ENCODE peak calls at places on chromosomes 13 and 19, in seven cellular contexts. O is caudate nucleus; W is endothelial cell of umbilical vein; C is AG04449; V is left ventricle myocardium inferior; N is stimulated activated CD8-positive, alpha-beta memory T cell treated with anti-CD3 and anti-CD28 coated beads, Interleukin-2, amount 100 ng/mL, for 48 hours; G is RWPE1. L is an unnamed sample.

GRCh38 chr13:56886398-56886797 is 254.3 kb upstream of the PRR20A start:
- DNase-seq in O (no peak), W (no peak), C (no peak), V (no peak), N (no peak), G (no peak), L (no peak)

GRCh38 chr19:16548956-16549355 is 6.7 kb upstream of the CHERP start:
- DNase-seq in O (no peak), W (no peak), C (no peak), V (no peak), N (no peak), G (no peak), L (no peak)

GRCh38 chr19:43315851-43316250 is 37.6 kb upstream of the CD177 start:
- DNase-seq in O (no peak), W (no peak), C (no peak), V (no peak), N (no peak), G (no peak), L (no peak)

GRCh38 chr19:10603873-10604459 is 16.9 kb upstream of the AP1M2 start:
- DNase-seq in O (no peak), W (peak), C (no peak), V (no peak), N (no peak), G (no peak), L (no peak)

GRCh38 chr13:23751195-23751594 is 138.0 kb downstream of the MIPEP start:
- DNase-seq in O (no peak), W (no peak), C (no peak), V (no peak), N (no peak), G (peak), L (no peak)

GRCh38 chr19:41427647-41428480 is 690 bp upstream of the B3GNT8 start:
- DNase-seq in O (no peak), W (peak), C (no peak), V (peak), N (peak), G (peak), L (peak)

GRCh38 chr13:20128459-20128927 is 32.4 kb downstream of the GJA3 start:
- DNase-seq in O (no peak), W (no peak), C (no peak), V (no peak), N (no peak), G (no peak), L (no peak)

GRCh38 chr13:97743946-97744345 is 209.5 kb upstream of the IPO5 start:
- DNase-seq in O (no peak), W (no peak), C (no peak), V (no peak), N (no peak), G (no peak), L (no peak)

GRCh38 chr19:10544242-10544752 is 593 bp downstream of the ATG4D start:
- DNase-seq in O (no peak), W (no peak), C (no peak), V (peak), N (no peak), G (no peak), L (no peak)

GRCh38 chr19:36073121-36073876 is 18.6 kb downstream of the WDR62 start:
- DNase-seq in O (no peak), W (no peak), C (no peak), V (no peak), N (no peak), G (no peak), L (no peak)

GRCh38 chr19:11383706-11384048 is 437 bp downstream of the EPOR start:
- DNase-seq in O (no peak), W (peak), C (no peak), V (no peak), N (no peak), G (no peak), L (no peak)

GRCh38 chr19:42197375-42197817 is 20.1 kb downstream of the DEDD2 start:
- DNase-seq in O (no peak), W (no peak), C (no peak), V (no peak), N (no peak), G (no peak), L (no peak)

GRCh38 chr13:69948016-69948415 is 159.6 kb upstream of the ATXN8OS start:
- DNase-seq in O (no peak), W (peak), C (no peak), V (no peak), N (no peak), G (no peak), L (no peak)

GRCh38 chr19:9792191-9793050 is 23.9 kb upstream of the ZNF846 start:
- DNase-seq in O (peak), W (peak), C (no peak), V (peak), N (peak), G (peak), L (peak)

GRCh38 chr13:85833938-85834337 is 34.7 kb upstream of the SLITRK6 start:
- DNase-seq in O (peak), W (no peak), C (no peak), V (no peak), N (no peak), G (no peak), L (no peak)

GRCh38 chr13:93727301-93728141 is 500.9 kb downstream of the GPC6 start:
- DNase-seq in O (no peak), W (no peak), C (no peak), V (no peak), N (no peak), G (no peak), L (no peak)

GRCh38 chr13:64029343-64030093 is 2613.9 kb upstream of the PCDH20 start:
- DNase-seq in O (no peak), W (no peak), C (no peak), V (no peak), N (no peak), G (no peak), L (peak)

GRCh38 chr19:41298327-41298964 is 11.5 kb upstream of the CCDC97 start:
- DNase-seq in O (no peak), W (peak), C (peak), V (peak), N (no peak), G (no peak), L (peak)

GRCh38 chr13:80168089-80168850 is 172.7 kb downstream of the SPRY2 start:
- DNase-seq in O (no peak), W (no peak), C (peak), V (no peak), N (no peak), G (no peak), L (no peak)

GRCh38 chr19:8611391-8611883 is 922 bp upstream of the ADAMTS10 start:
- DNase-seq in O (no peak), W (no peak), C (no peak), V (no peak), N (no peak), G (no peak), L (no peak)

GRCh38 chr13:99577934-99578917 is 77.0 kb downstream of the TM9SF2 start:
- DNase-seq in O (no peak), W (peak), C (no peak), V (no peak), N (no peak), G (no peak), L (no peak)

GRCh38 chr19:23305555-23305954 is 55.4 kb upstream of the ZNF724 start:
- DNase-seq in O (no peak), W (no peak), C (no peak), V (no peak), N (no peak), G (peak), L (no peak)

GRCh38 chr19:5943623-5944022 is 29.6 kb downstream of the CAPS start:
- DNase-seq in O (no peak), W (no peak), C (no peak), V (no peak), N (no peak), G (no peak), L (no peak)

GRCh38 chr19:10102787-10103236 is 334 bp upstream of the ANGPTL6 start:
- DNase-seq in O (no peak), W (no peak), C (no peak), V (no peak), N (no peak), G (no peak), L (no peak)

GRCh38 chr19:38255759-38256052 is 468 bp downstream of the PPP1R14A start:
- DNase-seq in O (no peak), W (no peak), C (no peak), V (no peak), N (no peak), G (no peak), L (no peak)

GRCh38 chr13:93279982-93280381 is 53.4 kb downstream of the GPC6 start:
- DNase-seq in O (no peak), W (no peak), C (no peak), V (no peak), N (no peak), G (no peak), L (no peak)

GRCh38 chr13:37313383-37313782 is 207.9 kb upstream of the CSNK1A1L start:
- DNase-seq in O (no peak), W (no peak), C (peak), V (no peak), N (no peak), G (peak), L (no peak)

GRCh38 chr13:41543664-41544300 is 86.4 kb downstream of the RGCC start:
- DNase-seq in O (no peak), W (no peak), C (no peak), V (no peak), N (no peak), G (no peak), L (no peak)

GRCh38 chr13:46372071-46372470 is 15.0 kb downstream of the RUBCNL start:
- DNase-seq in O (no peak), W (no peak), C (no peak), V (no peak), N (no peak), G (no peak), L (no peak)

GRCh38 chr19:9850235-9850959 is 15.3 kb downstream of the PIN1 start:
- DNase-seq in O (no peak), W (no peak), C (no peak), V (no peak), N (no peak), G (no peak), L (no peak)

GRCh38 chr19:10269333-10270179 is 1.4 kb upstream of the ICAM1 start:
- DNase-seq in O (peak), W (peak), C (no peak), V (peak), N (peak), G (peak), L (peak)

GRCh38 chr19:10110972-10111317 is 548 bp upstream of the P2RY11 start:
- DNase-seq in O (no peak), W (no peak), C (no peak), V (no peak), N (no peak), G (no peak), L (no peak)

GRCh38 chr13:32086791-32087441 is 55.3 kb downstream of the FRY start:
- DNase-seq in O (no peak), W (no peak), C (no peak), V (no peak), N (no peak), G (no peak), L (no peak)

GRCh38 chr19:46515879-46516350 is 20.2 kb upstream of the PNMA8B start:
- DNase-seq in O (no peak), W (peak), C (no peak), V (no peak), N (no peak), G (peak), L (no peak)

GRCh38 chr19:2047449-2048103 is 3.5 kb downstream of the MKNK2 start:
- DNase-seq in O (no peak), W (peak), C (no peak), V (no peak), N (no peak), G (no peak), L (peak)

GRCh38 chr19:17855333-17856152 is 4.2 kb upstream of the RPL18A start:
- DNase-seq in O (peak), W (peak), C (no peak), V (peak), N (peak), G (peak), L (peak)

GRCh38 chr19:33668968-33669367 is 47.2 kb downstream of the CHST8 start:
- DNase-seq in O (no peak), W (no peak), C (no peak), V (no peak), N (no peak), G (no peak), L (no peak)

GRCh38 chr13:57633950-57634828 is 2.6 kb downstream of the PCDH17 start:
- DNase-seq in O (peak), W (peak), C (no peak), V (no peak), N (no peak), G (no peak), L (peak)

GRCh38 chr13:80121038-80121437 is 219.9 kb downstream of the SPRY2 start:
- DNase-seq in O (no peak), W (no peak), C (no peak), V (no peak), N (no peak), G (no peak), L (no peak)